ENCODE peak calls at places on chromosomes 11 and 22, in seven cellular contexts. H, N, E, Z, T, V and B are unnamed samples.

GRCh38 chr11:57323503-57324153 is 1.1 kb downstream of the TNKS1BP1 start:
- DNase-seq in N (no peak), Z (no peak), V (peak; percentile 56), T (no peak), H (peak; percentile 30), E (no peak), B (no peak)

GRCh38 chr22:33720166-33720878 is 200.0 kb downstream of the LARGE1 start:
- DNase-seq in E (no peak), H (no peak), N (no peak), Z (no peak), V (no peak), T (no peak), B (no peak)

GRCh38 chr11:10725114-10725906 is 25.7 kb upstream of the CTR9 start:
- DNase-seq in T (no peak), N (no peak), V (peak; percentile 82), Z (no peak), E (no peak), H (peak; percentile 97), B (no peak)

GRCh38 chr22:29306175-29306829 is at the start of gene GAS2L1:
- DNase-seq in N (peak; percentile 91), E (peak; percentile 95), T (peak; percentile 95), Z (peak; percentile 72), V (peak; percentile 89), H (peak; percentile 80), B (no peak)

GRCh38 chr22:37824674-37825641 is 1.8 kb downstream of the GALR3 start:
- DNase-seq in V (peak; percentile 24), Z (no peak), E (no peak), H (peak; percentile 50), N (no peak), T (peak; percentile 84), B (no peak)

GRCh38 chr11:9016916-9017642 is 13.3 kb upstream of the NRIP3 start:
- DNase-seq in V (no peak), E (no peak), Z (no peak), N (no peak), H (no peak), T (no peak), B (no peak)

GRCh38 chr11:111409915-111410314 is 30.8 kb upstream of the POU2AF1 start:
- DNase-seq in N (no peak), Z (no peak), T (no peak), E (no peak), V (no peak), H (no peak), B (no peak)

GRCh38 chr22:35369996-35370395 is 10.9 kb upstream of the HMOX1 start:
- DNase-seq in N (no peak), E (no peak), Z (no peak), T (no peak), H (no peak), V (no peak), B (no peak)

GRCh38 chr11:57249384-57250319 is 12.6 kb upstream of the APLNR start:
- DNase-seq in T (no peak), Z (peak; percentile 82), V (peak; percentile 78), H (peak; percentile 38), N (peak; percentile 67), E (no peak), B (no peak)

GRCh38 chr11:35477871-35478270 is 47.5 kb downstream of the PAMR1 start:
- DNase-seq in H (no peak), V (no peak), E (no peak), T (no peak), Z (no peak), N (no peak), B (no peak)

GRCh38 chr11:8250446-8250845 is 13.2 kb downstream of the LMO1 start:
- DNase-seq in N (no peak), E (no peak), Z (no peak), T (no peak), H (no peak), V (no peak), B (no peak)

GRCh38 chr11:95418916-95419315 is 187.9 kb upstream of the SESN3 start:
- DNase-seq in Z (no peak), H (no peak), V (no peak), T (no peak), N (no peak), E (no peak), B (no peak)

GRCh38 chr22:47367993-47368945 is 605.8 kb downstream of the TBC1D22A start:
- DNase-seq in Z (no peak), N (no peak), E (peak; percentile 80), T (peak; percentile 43), H (no peak), V (no peak), B (no peak)

GRCh38 chr11:70580036-70580805 is 181.9 kb downstream of the CTTN start:
- DNase-seq in Z (no peak), N (no peak), H (no peak), V (no peak), T (peak; percentile 59), E (no peak), B (no peak)

GRCh38 chr11:31325162-31325561 is 44.4 kb downstream of the DCDC1 start:
- DNase-seq in E (no peak), N (no peak), T (no peak), Z (peak; percentile 46), V (peak; percentile 81), H (peak; percentile 71), B (no peak)

GRCh38 chr11:122440783-122441701 is 214.5 kb upstream of the UBASH3B start:
- DNase-seq in N (peak; percentile 72), E (no peak), Z (peak; percentile 50), V (peak; percentile 34), H (peak; percentile 8), T (peak; percentile 82), B (no peak)

GRCh38 chr11:68762481-68762880 is 11.2 kb upstream of the TESMIN start:
- DNase-seq in H (no peak), Z (no peak), T (peak; percentile 45), V (no peak), E (no peak), N (no peak), B (no peak)

GRCh38 chr11:88420165-88420781 is 82.7 kb upstream of the CTSC start:
- DNase-seq in N (peak; percentile 33), V (peak; percentile 58), E (no peak), H (peak; percentile 55), T (no peak), Z (peak; percentile 33), B (no peak)

GRCh38 chr22:41401781-41402648 is 20.3 kb downstream of the TEF start:
- DNase-seq in V (peak; percentile 45), H (peak; percentile 35), Z (peak; percentile 44), N (peak; percentile 88), E (peak; percentile 91), T (peak; percentile 77), B (no peak)

GRCh38 chr11:80944758-80945157 is 1503.9 kb upstream of the TENM4 start:
- DNase-seq in T (no peak), N (no peak), V (no peak), E (no peak), H (no peak), Z (no peak), B (no peak)

GRCh38 chr11:65043881-65044501 is 3.0 kb downstream of the SAC3D1 start:
- DNase-seq in V (no peak), Z (peak; percentile 29), E (no peak), T (peak; percentile 78), N (peak; percentile 54), H (peak; percentile 23), B (no peak)

GRCh38 chr22:28923826-28924732 is 40.7 kb downstream of the ZNRF3 start:
- DNase-seq in V (no peak), Z (no peak), T (peak; percentile 83), E (no peak), H (peak; percentile 29), N (peak; percentile 33), B (no peak)

GRCh38 chr11:62909107-62909894 is 11.9 kb downstream of the CHRM1 start:
- DNase-seq in H (peak; percentile 62), T (no peak), Z (peak; percentile 31), N (peak; percentile 77), E (no peak), V (peak; percentile 85), B (no peak)
- TF ChIP-seq CTCF in H (peak; percentile 35), T (peak; percentile 62), Z (peak; percentile 45), N (peak; percentile 58), E (peak; percentile 69), V (peak; percentile 80), B (no peak)

GRCh38 chr11:102064316-102064715 is 17.1 kb downstream of the CFAP300 start:
- DNase-seq in N (no peak), V (no peak), Z (no peak), E (no peak), H (no peak), T (no peak), B (no peak)

GRCh38 chr11:102062106-102062505 is 14.9 kb downstream of the CFAP300 start:
- DNase-seq in Z (no peak), T (no peak), N (no peak), V (no peak), E (no peak), H (no peak), B (no peak)

GRCh38 chr11:102061276-102061675 is 14.0 kb downstream of the CFAP300 start:
- DNase-seq in T (no peak), N (no peak), Z (no peak), H (no peak), E (no peak), V (peak; percentile 64), B (no peak)
- TF ChIP-seq CTCF in T (peak; percentile 5), N (peak; percentile 27), Z (no peak), H (peak; percentile 37), E (peak; percentile 30), V (peak; percentile 74), B (no peak)

GRCh38 chr11:12235945-12236743 is 125.8 kb downstream of the MICAL2 start:
- DNase-seq in H (peak; percentile 92), V (peak; percentile 81), N (no peak), Z (peak; percentile 41), E (no peak), T (no peak), B (no peak)

GRCh38 chr11:12235080-12235479 is 124.7 kb downstream of the MICAL2 start:
- DNase-seq in N (no peak), V (no peak), H (no peak), E (no peak), T (no peak), Z (no peak), B (no peak)

GRCh38 chr11:12236744-12237101 is 126.3 kb downstream of the MICAL2 start:
- DNase-seq in E (no peak), V (no peak), T (no peak), Z (no peak), H (no peak), N (no peak), B (no peak)

GRCh38 chr11:12234216-12234615 is 123.8 kb downstream of the MICAL2 start:
- DNase-seq in H (peak; percentile 60), V (peak; percentile 71), Z (peak; percentile 53), E (no peak), T (no peak), N (no peak), B (no peak)

DNA sequence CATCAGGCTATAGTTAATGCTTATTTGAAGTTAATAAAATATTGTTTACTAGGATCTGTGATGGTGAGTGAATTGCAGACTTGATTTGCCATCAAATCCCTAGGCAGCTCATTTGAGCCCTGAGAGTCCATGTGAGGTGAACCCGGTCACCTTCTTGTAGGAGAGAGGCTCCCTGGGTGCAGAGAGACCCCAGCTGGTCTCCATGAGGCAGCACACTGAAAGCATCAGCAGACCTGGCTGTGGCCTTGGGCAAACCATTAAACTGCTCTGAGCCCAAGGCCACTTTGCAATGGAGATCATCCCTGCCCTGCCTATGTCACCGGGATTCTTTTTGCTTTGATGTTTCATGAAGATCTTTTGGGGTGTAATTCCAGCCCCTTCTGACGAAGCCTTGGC is 125.2 kb downstream of the MICAL2 start:
- DNase-seq in H (no peak), N (no peak), T (no peak), E (no peak), V (peak; percentile 56), Z (no peak), B (no peak)
- TF ChIP-seq CTCF in H (peak; percentile 5), N (peak; percentile 21), T (no peak), E (no peak), V (peak; percentile 39), Z (no peak), B (no peak)

GRCh38 chr22:26393929-26394328 is 35.1 kb upstream of the ASPHD2 start:
- DNase-seq in V (no peak), H (no peak), T (no peak), N (no peak), E (no peak), Z (no peak), B (no peak)
- TF ChIP-seq CTCF in V (peak; percentile 14), H (no peak), T (no peak), N (no peak), E (no peak), Z (no peak), B (no peak)